ENCODE peak calls at places on chromosomes 5 and 9, in seven cellular contexts. One of them, this sample, is unnamed.

GRCh38 chr5:38722918-38723317 is 122.9 kb upstream of the OSMR start:
- DNase-seq in A549: no peak
- DNase-seq in IMR-90: no peak
- DNase-seq in GM12878: no peak
- DNase-seq in HCT116: no peak
- DNase-seq in HepG2: no peak
- DNase-seq in K562: no peak
- DNase-seq in this sample: no peak

GRCh38 chr5:140713562-140714094 is 13.4 kb downstream of the ZMAT2 start:
- DNase-seq in A549: no peak
- DNase-seq in IMR-90: no peak
- DNase-seq in GM12878: no peak
- DNase-seq in HCT116: no peak
- DNase-seq in HepG2: no peak
- DNase-seq in K562: no peak
- DNase-seq in this sample: no peak

GRCh38 chr5:138351056-138351455 is 1.4 kb upstream of the KDM3B start:
- DNase-seq in A549: no peak
- DNase-seq in IMR-90: peak
- DNase-seq in GM12878: no peak
- DNase-seq in HCT116: no peak
- DNase-seq in HepG2: no peak
- DNase-seq in K562: no peak
- DNase-seq in this sample: no peak

GRCh38 chr5:114174131-114174530 is 187.7 kb upstream of the KCNN2 start:
- DNase-seq in A549: no peak
- DNase-seq in IMR-90: peak
- DNase-seq in GM12878: no peak
- DNase-seq in HCT116: no peak
- DNase-seq in HepG2: no peak
- DNase-seq in K562: no peak
- DNase-seq in this sample: no peak

GRCh38 chr9:137222190-137223077 is at the start of gene RNF208:
- DNase-seq in A549: no peak
- DNase-seq in IMR-90: no peak
- DNase-seq in GM12878: no peak
- DNase-seq in HCT116: no peak
- DNase-seq in HepG2: no peak
- DNase-seq in K562: no peak
- DNase-seq in this sample: no peak

GRCh38 chr5:133473291-133473690 is 139.1 kb downstream of the FSTL4 start:
- DNase-seq in A549: no peak
- DNase-seq in IMR-90: no peak
- DNase-seq in GM12878: no peak
- DNase-seq in HCT116: no peak
- DNase-seq in HepG2: no peak
- DNase-seq in K562: no peak
- DNase-seq in this sample: no peak

GRCh38 chr5:177537389-177538361 is 16.7 kb downstream of the FAM193B start:
- DNase-seq in A549: peak
- DNase-seq in IMR-90: peak
- DNase-seq in GM12878: no peak
- DNase-seq in HCT116: no peak
- DNase-seq in HepG2: no peak
- DNase-seq in K562: no peak
- DNase-seq in this sample: no peak

GRCh38 chr5:113038714-113039113 is 62.1 kb downstream of the DCP2 start:
- DNase-seq in A549: no peak
- DNase-seq in IMR-90: peak
- DNase-seq in GM12878: no peak
- DNase-seq in HCT116: peak
- DNase-seq in HepG2: no peak
- DNase-seq in K562: no peak
- DNase-seq in this sample: peak

GRCh38 chr9:110936719-110937452 is 101.4 kb downstream of the LPAR1 start:
- DNase-seq in A549: no peak
- DNase-seq in IMR-90: peak
- DNase-seq in GM12878: no peak
- DNase-seq in HCT116: no peak
- DNase-seq in HepG2: no peak
- DNase-seq in K562: no peak
- DNase-seq in this sample: no peak

GRCh38 chr9:111038336-111039202 is at the start of gene LPAR1:
- DNase-seq in A549: no peak
- DNase-seq in IMR-90: peak
- DNase-seq in GM12878: no peak
- DNase-seq in HCT116: peak
- DNase-seq in HepG2: no peak
- DNase-seq in K562: no peak
- DNase-seq in this sample: peak

GRCh38 chr5:92749943-92750342 is 831.1 kb downstream of the NR2F1-AS1 start:
- DNase-seq in A549: peak
- DNase-seq in IMR-90: peak
- DNase-seq in GM12878: no peak
- DNase-seq in HCT116: peak
- DNase-seq in HepG2: peak
- DNase-seq in K562: no peak
- DNase-seq in this sample: peak

GRCh38 chr5:135568923-135569360 is 9.8 kb downstream of the CXCL14 start:
- DNase-seq in A549: no peak
- DNase-seq in IMR-90: no peak
- DNase-seq in GM12878: no peak
- DNase-seq in HCT116: no peak
- DNase-seq in HepG2: no peak
- DNase-seq in K562: no peak
- DNase-seq in this sample: no peak

GRCh38 chr5:79771387-79771786 is 81.8 kb downstream of the CMYA5 start:
- DNase-seq in A549: no peak
- DNase-seq in IMR-90: peak
- DNase-seq in GM12878: no peak
- DNase-seq in HCT116: no peak
- DNase-seq in HepG2: no peak
- DNase-seq in K562: no peak
- DNase-seq in this sample: no peak

GRCh38 chr9:13569706-13570423 is 290.4 kb upstream of the MPDZ start:
- DNase-seq in A549: no peak
- DNase-seq in IMR-90: no peak
- DNase-seq in GM12878: no peak
- DNase-seq in HCT116: no peak
- DNase-seq in HepG2: no peak
- DNase-seq in K562: no peak
- DNase-seq in this sample: no peak

GRCh38 chr5:150024241-150024984 is 23.9 kb downstream of the HMGXB3 start:
- DNase-seq in A549: no peak
- DNase-seq in IMR-90: peak
- DNase-seq in GM12878: no peak
- DNase-seq in HCT116: no peak
- DNase-seq in HepG2: no peak
- DNase-seq in K562: no peak
- DNase-seq in this sample: no peak

GRCh38 chr5:52665544-52665943 is 122.2 kb upstream of the ITGA1 start:
- DNase-seq in A549: no peak
- DNase-seq in IMR-90: peak
- DNase-seq in GM12878: no peak
- DNase-seq in HCT116: no peak
- DNase-seq in HepG2: no peak
- DNase-seq in K562: no peak
- DNase-seq in this sample: no peak

GRCh38 chr9:109704546-109704945 is 75.5 kb upstream of the PALM2AKAP2 start:
- DNase-seq in A549: no peak
- DNase-seq in IMR-90: no peak
- DNase-seq in GM12878: no peak
- DNase-seq in HCT116: no peak
- DNase-seq in HepG2: no peak
- DNase-seq in K562: no peak
- DNase-seq in this sample: no peak

GRCh38 chr9:93218161-93218560 is 34.2 kb downstream of the WNK2 start:
- DNase-seq in A549: no peak
- DNase-seq in IMR-90: no peak
- DNase-seq in GM12878: no peak
- DNase-seq in HCT116: no peak
- DNase-seq in HepG2: no peak
- DNase-seq in K562: no peak
- DNase-seq in this sample: no peak

GRCh38 chr5:96374653-96375052 is 58.4 kb downstream of the PCSK1 start:
- DNase-seq in A549: no peak
- DNase-seq in IMR-90: no peak
- DNase-seq in GM12878: no peak
- DNase-seq in HCT116: no peak
- DNase-seq in HepG2: no peak
- DNase-seq in K562: no peak
- DNase-seq in this sample: no peak

GRCh38 chr5:10663531-10664183 is 97.4 kb downstream of the DAP start:
- DNase-seq in A549: peak
- DNase-seq in IMR-90: peak
- DNase-seq in GM12878: no peak
- DNase-seq in HCT116: no peak
- DNase-seq in HepG2: peak
- DNase-seq in K562: no peak
- DNase-seq in this sample: no peak

GRCh38 chr9:95634581-95634980 is 117.8 kb upstream of the PTCH1 start:
- DNase-seq in A549: no peak
- DNase-seq in IMR-90: no peak
- DNase-seq in GM12878: no peak
- DNase-seq in HCT116: no peak
- DNase-seq in HepG2: no peak
- DNase-seq in K562: no peak
- DNase-seq in this sample: no peak

GRCh38 chr9:93813221-93813620 is 141.9 kb downstream of the BARX1 start:
- DNase-seq in A549: no peak
- DNase-seq in IMR-90: no peak
- DNase-seq in GM12878: no peak
- DNase-seq in HCT116: no peak
- DNase-seq in HepG2: no peak
- DNase-seq in K562: no peak
- DNase-seq in this sample: no peak

GRCh38 chr5:161676109-161676508 is 9.4 kb upstream of the GABRA6 start:
- DNase-seq in A549: no peak
- DNase-seq in IMR-90: no peak
- DNase-seq in GM12878: peak
- DNase-seq in HCT116: no peak
- DNase-seq in HepG2: peak
- DNase-seq in K562: no peak
- DNase-seq in this sample: no peak

DNA sequence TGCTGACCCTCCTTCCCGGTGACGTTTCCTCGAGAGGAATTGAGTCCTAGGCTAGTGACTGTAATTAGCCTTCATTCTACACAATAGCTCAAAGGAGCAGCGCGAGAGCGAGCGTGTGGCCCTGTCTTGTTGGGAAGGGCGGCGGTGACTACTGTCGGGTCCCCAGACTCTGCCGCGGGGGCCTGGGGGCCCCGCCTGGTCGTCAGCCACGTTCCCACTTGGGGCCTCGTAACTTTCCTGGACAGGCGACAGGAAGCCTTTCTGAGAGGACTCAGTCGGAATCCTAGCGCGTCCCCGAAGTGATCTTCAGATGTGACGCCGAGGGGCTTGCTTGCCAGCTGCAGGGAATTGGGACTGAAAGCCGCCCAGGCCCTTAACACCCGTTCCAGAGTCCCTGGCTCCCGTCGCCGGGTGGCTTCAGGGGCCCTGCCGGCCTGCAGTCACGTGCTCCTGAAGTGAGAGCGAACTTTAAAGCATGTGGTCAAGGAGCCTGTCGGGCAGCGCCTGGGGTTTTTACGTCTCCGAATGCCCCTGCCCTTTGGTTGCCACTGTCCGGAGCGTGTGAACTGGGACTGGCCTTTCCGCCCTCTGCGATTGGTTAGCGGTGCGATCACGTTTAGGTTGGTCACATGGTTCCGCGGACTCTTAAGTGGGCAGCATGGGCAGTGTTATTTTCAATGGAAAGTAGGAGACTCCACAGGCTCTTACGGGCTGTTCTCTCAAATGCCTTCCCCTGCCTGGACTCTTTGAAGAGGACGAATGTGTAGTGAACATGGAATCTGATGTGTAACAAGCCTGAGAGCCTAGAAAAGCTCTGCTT is 1.7 kb downstream of the VLDLR start:
- DNase-seq in A549: peak
- DNase-seq in IMR-90: peak
- DNase-seq in GM12878: no peak
- DNase-seq in HCT116: no peak
- DNase-seq in HepG2: peak
- DNase-seq in K562: no peak
- DNase-seq in this sample: peak
- TF ChIP-seq CEBPB in A549: no peak
- TF ChIP-seq CEBPB in IMR-90: no peak
- TF ChIP-seq CEBPB in GM12878: no peak
- TF ChIP-seq CEBPB in HCT116: no peak
- TF ChIP-seq CEBPB in HepG2: no peak
- TF ChIP-seq CEBPB in K562: no peak
- TF ChIP-seq CEBPB in this sample: no peak

GRCh38 chr9:97906236-97906831 is 16.0 kb downstream of the TRMO start:
- DNase-seq in A549: no peak
- DNase-seq in IMR-90: no peak
- DNase-seq in GM12878: no peak
- DNase-seq in HCT116: no peak
- DNase-seq in HepG2: no peak
- DNase-seq in K562: no peak
- DNase-seq in this sample: no peak

GRCh38 chr9:97905228-97905627 is 17.1 kb downstream of the TRMO start:
- DNase-seq in A549: no peak
- DNase-seq in IMR-90: no peak
- DNase-seq in GM12878: no peak
- DNase-seq in HCT116: no peak
- DNase-seq in HepG2: no peak
- DNase-seq in K562: no peak
- DNase-seq in this sample: no peak

GRCh38 chr9:97908736-97909135 is 13.6 kb downstream of the TRMO start:
- DNase-seq in A549: no peak
- DNase-seq in IMR-90: no peak
- DNase-seq in GM12878: no peak
- DNase-seq in HCT116: no peak
- DNase-seq in HepG2: no peak
- DNase-seq in K562: no peak
- DNase-seq in this sample: no peak

GRCh38 chr9:97907051-97907450 is 15.2 kb downstream of the TRMO start:
- DNase-seq in A549: no peak
- DNase-seq in IMR-90: no peak
- DNase-seq in GM12878: no peak
- DNase-seq in HCT116: no peak
- DNase-seq in HepG2: no peak
- DNase-seq in K562: no peak
- DNase-seq in this sample: no peak

GRCh38 chr9:97907632-97908031 is 14.7 kb downstream of the TRMO start:
- DNase-seq in A549: no peak
- DNase-seq in IMR-90: no peak
- DNase-seq in GM12878: no peak
- DNase-seq in HCT116: no peak
- DNase-seq in HepG2: no peak
- DNase-seq in K562: no peak
- DNase-seq in this sample: no peak
- TF ChIP-seq CEBPB in A549: no peak
- TF ChIP-seq CEBPB in IMR-90: no peak
- TF ChIP-seq CEBPB in GM12878: no peak
- TF ChIP-seq CEBPB in HCT116: no peak
- TF ChIP-seq CEBPB in HepG2: no peak
- TF ChIP-seq CEBPB in K562: no peak
- TF ChIP-seq CEBPB in this sample: no peak

GRCh38 chr5:7878381-7878873 is 9.5 kb downstream of the MTRR start:
- DNase-seq in A549: no peak
- DNase-seq in IMR-90: peak
- DNase-seq in GM12878: peak
- DNase-seq in HCT116: no peak
- DNase-seq in HepG2: peak
- DNase-seq in K562: no peak
- DNase-seq in this sample: no peak
- TF ChIP-seq CEBPB in A549: peak
- TF ChIP-seq CEBPB in IMR-90: peak
- TF ChIP-seq CEBPB in GM12878: peak
- TF ChIP-seq CEBPB in HCT116: no peak
- TF ChIP-seq CEBPB in HepG2: peak
- TF ChIP-seq CEBPB in K562: no peak
- TF ChIP-seq CEBPB in this sample: no peak

GRCh38 chr9:38620483-38621433 is at the start of gene ANKRD18A:
- DNase-seq in A549: peak
- DNase-seq in IMR-90: peak
- DNase-seq in GM12878: no peak
- DNase-seq in HCT116: peak
- DNase-seq in HepG2: peak
- DNase-seq in K562: no peak
- DNase-seq in this sample: peak
- TF ChIP-seq CEBPB in A549: no peak
- TF ChIP-seq CEBPB in IMR-90: no peak
- TF ChIP-seq CEBPB in GM12878: no peak
- TF ChIP-seq CEBPB in HCT116: no peak
- TF ChIP-seq CEBPB in HepG2: no peak
- TF ChIP-seq CEBPB in K562: no peak
- TF ChIP-seq CEBPB in this sample: no peak